ENCODE peak calls at places on chromosomes 16 and 17, in six cellular contexts. T is stimulated activated CD4-positive, alpha-beta T cell treated with anti-CD3 and anti-CD28 coated beads, Interleukin-2, amount 100 ng/mL, for 4 hours; P is effector memory CD4-positive, alpha-beta T cell; C is stimulated activated CD8-positive, alpha-beta memory T cell treated with anti-CD3 and anti-CD28 coated beads, Interleukin-4, amount 100 ng/mL, for 24 hours; O is non-pigmented ciliary epithelial cell; R is osteocyte. S is an unnamed sample.

GRCh38 chr16:12245923-12246290 is 269.4 kb downstream of the SNX29 start:
- DNase-seq in T (no peak), P (no peak), C (no peak), O (no peak), R (no peak), S (no peak)

GRCh38 chr17:75638893-75639292 is 5.7 kb downstream of the SMIM5 start:
- DNase-seq in T (no peak), P (no peak), C (no peak), O (no peak), R (no peak), S (no peak)

GRCh38 chr17:81235822-81236740 is 2.8 kb downstream of the TEPSIN start:
- DNase-seq in T (no peak), P (no peak), C (no peak), O (no peak), R (no peak), S (no peak)

GRCh38 chr17:75530837-75531723 is 5.6 kb downstream of the LLGL2 start:
- DNase-seq in T (no peak), P (no peak), C (no peak), O (no peak), R (no peak), S (no peak)

GRCh38 chr17:76537578-76538280 is at the start of gene CYGB:
- DNase-seq in T (no peak), P (no peak), C (no peak), O (no peak), R (no peak), S (no peak)

GRCh38 chr16:66695474-66695934 is 1.0 kb downstream of the CMTM4 start:
- DNase-seq in T (no peak), P (no peak), C (no peak), O (no peak), R (no peak), S (no peak)

GRCh38 chr17:69143683-69144231 is 2.1 kb upstream of the ABCA6 start:
- DNase-seq in T (no peak), P (no peak), C (no peak), O (no peak), R (no peak), S (no peak)

GRCh38 chr17:8012996-8013640 is 10.7 kb downstream of the GUCY2D start:
- DNase-seq in T (no peak), P (no peak), C (no peak), O (no peak), R (no peak), S (no peak)

GRCh38 chr16:8554881-8555280 is 35.4 kb downstream of the TMEM114 start:
- DNase-seq in T (no peak), P (no peak), C (no peak), O (no peak), R (peak), S (no peak)

GRCh38 chr17:82301300-82301915 is 16.0 kb downstream of the CD7 start:
- DNase-seq in T (no peak), P (no peak), C (no peak), O (no peak), R (no peak), S (no peak)

GRCh38 chr17:7835818-7836595 is 2.0 kb downstream of the KDM6B start:
- DNase-seq in T (peak), P (peak), C (no peak), O (no peak), R (peak), S (peak)

GRCh38 chr17:43151880-43152456 is 19.0 kb upstream of the NBR1 start:
- DNase-seq in T (no peak), P (no peak), C (no peak), O (no peak), R (no peak), S (no peak)

GRCh38 chr17:82419471-82419995 is 1.1 kb upstream of the OGFOD3 start:
- DNase-seq in T (no peak), P (no peak), C (no peak), O (no peak), R (no peak), S (no peak)

GRCh38 chr17:71423871-71424546 is 696.8 kb upstream of the SOX9 start:
- DNase-seq in T (no peak), P (no peak), C (no peak), O (peak), R (no peak), S (no peak)

GRCh38 chr17:77696720-77697460 is 261.6 kb upstream of the TNRC6C start:
- DNase-seq in T (no peak), P (no peak), C (no peak), O (no peak), R (peak), S (no peak)

GRCh38 chr17:27586203-27586701 is 44.7 kb upstream of the LGALS9 start:
- DNase-seq in T (no peak), P (no peak), C (no peak), O (no peak), R (no peak), S (no peak)

GRCh38 chr16:72744064-72744793 is 303.7 kb downstream of the ZFHX3 start:
- DNase-seq in T (no peak), P (no peak), C (no peak), O (no peak), R (no peak), S (no peak)

GRCh38 chr16:65767125-65767524 is 599.4 kb upstream of the CDH5 start:
- DNase-seq in T (no peak), P (no peak), C (no peak), O (no peak), R (no peak), S (no peak)

GRCh38 chr16:7316266-7316888 is 16.3 kb upstream of the RBFOX1 start:
- DNase-seq in T (no peak), P (no peak), C (no peak), O (no peak), R (no peak), S (no peak)

GRCh38 chr17:69524854-69525253 is 110.4 kb downstream of the MAP2K6 start:
- DNase-seq in T (no peak), P (no peak), C (no peak), O (no peak), R (no peak), S (no peak)

GRCh38 chr17:42260318-42260717 is 15.9 kb downstream of the STAT5B start:
- DNase-seq in T (no peak), P (no peak), C (no peak), O (no peak), R (no peak), S (no peak)

GRCh38 chr17:44324092-44324570 is 492 bp downstream of the SLC25A39 start:
- DNase-seq in T (no peak), P (no peak), C (no peak), O (no peak), R (no peak), S (no peak)

GRCh38 chr16:89146211-89147005 is 25.1 kb upstream of the CDH15 start:
- DNase-seq in T (no peak), P (no peak), C (no peak), O (no peak), R (no peak), S (no peak)

GRCh38 chr16:87945351-87946042 is 5.7 kb upstream of the BANP start:
- DNase-seq in T (no peak), P (no peak), C (no peak), O (no peak), R (no peak), S (no peak)

GRCh38 chr16:29745853-29746345 is at the start of gene C16orf54:
- DNase-seq in T (peak), P (peak), C (peak), O (no peak), R (no peak), S (peak)

GRCh38 chr16:89557230-89557935 is 3.1 kb upstream of the RPL13 start:
- DNase-seq in T (peak), P (peak), C (peak), O (no peak), R (peak), S (no peak)

GRCh38 chr17:77227461-77228223 is 86.9 kb downstream of the SEC14L1 start:
- DNase-seq in T (no peak), P (no peak), C (no peak), O (no peak), R (no peak), S (no peak)

GRCh38 chr16:15950167-15950854 is 895 bp downstream of the ABCC1 start:
- DNase-seq in T (peak), P (peak), C (no peak), O (no peak), R (no peak), S (no peak)

GRCh38 chr17:68961204-68961893 is 6.2 kb upstream of the ABCA8 start:
- DNase-seq in T (no peak), P (no peak), C (no peak), O (no peak), R (no peak), S (no peak)

GRCh38 chr17:59786536-59787319 is 79.3 kb downstream of the VMP1 start:
- DNase-seq in T (peak), P (peak), C (peak), O (peak), R (no peak), S (peak)

GRCh38 chr16:9047689-9048301 is 43.6 kb upstream of the HAPSTR1 start:
- DNase-seq in T (peak), P (no peak), C (peak), O (peak), R (peak), S (peak)

GRCh38 chr17:81083125-81083765 is 48.3 kb downstream of the BAIAP2 start:
- DNase-seq in T (no peak), P (no peak), C (no peak), O (no peak), R (no peak), S (no peak)

GRCh38 chr16:85417156-85417860 is 195.8 kb upstream of the GSE1 start:
- DNase-seq in T (no peak), P (no peak), C (no peak), O (no peak), R (no peak), S (no peak)

GRCh38 chr16:15966420-15967222 is 17.2 kb downstream of the ABCC1 start:
- DNase-seq in T (no peak), P (no peak), C (no peak), O (no peak), R (no peak), S (no peak)

GRCh38 chr16:71746442-71747046 is 22.0 kb upstream of the PHLPP2 start:
- DNase-seq in T (peak), P (no peak), C (no peak), O (peak), R (no peak), S (no peak)

S was measured in esophagus muscularis mucosa.